ENCODE peak calls at places on chromosome 2, in nine cellular contexts. V is A549, Z is GM13977, F is LNCaP clone FGC, A is EL, P is psoas muscle, B is endothelial cell, Q is SJSA1, R is mesenteric fat pad. T is an unnamed sample.

GRCh38 chr2:88755836-88756235 is 64.4 kb downstream of the RPIA start:
- DNase-seq in F (no peak), V (no peak), B (no peak), A (no peak), R (no peak), Z (no peak), P (no peak), Q (no peak), T (no peak)

GRCh38 chr2:67828066-67828465 is 234.7 kb downstream of the C1D start:
- DNase-seq in F (no peak), Z (no peak), R (no peak), V (no peak), P (no peak), B (no peak), Q (no peak), A (no peak), T (no peak)

GRCh38 chr2:104939570-104940235 is 85.8 kb downstream of the POU3F3 start:
- DNase-seq in P (no peak), V (no peak), A (no peak), B (no peak), R (no peak), Q (no peak), Z (no peak), F (no peak), T (no peak)

GRCh38 chr2:437772-438393 is 150.0 kb upstream of the ALKAL2 start:
- DNase-seq in A (no peak), F (no peak), R (no peak), B (no peak), Q (no peak), P (no peak), Z (peak), V (no peak), T (no peak)

GRCh38 chr2:58107803-58108710 is 61.5 kb downstream of the VRK2 start:
- DNase-seq in F (no peak), A (peak), P (no peak), V (peak), B (no peak), Q (peak), Z (no peak), R (no peak), T (peak)

GRCh38 chr2:202815548-202816420 is 55.8 kb downstream of the ICA1L start:
- DNase-seq in P (no peak), Z (no peak), V (no peak), F (no peak), B (no peak), R (no peak), Q (no peak), A (peak), T (no peak)

GRCh38 chr2:23412556-23413155 is 27.7 kb downstream of the KLHL29 start:
- DNase-seq in R (no peak), V (no peak), B (no peak), Z (no peak), F (no peak), A (peak), Q (peak), P (no peak), T (no peak)

GRCh38 chr2:183543731-183544130 is 419.5 kb downstream of the NUP35 start:
- DNase-seq in R (no peak), V (no peak), A (peak), Q (no peak), F (no peak), B (no peak), P (no peak), Z (peak), T (no peak)

GRCh38 chr2:239157269-239157668 is 243.6 kb downstream of the HDAC4 start:
- DNase-seq in P (peak), A (no peak), R (peak), Q (no peak), B (no peak), V (no peak), F (peak), Z (no peak), T (no peak)

GRCh38 chr2:17851731-17852585 is 26.5 kb upstream of the KCNS3 start:
- DNase-seq in A (peak), Z (peak), P (peak), R (no peak), V (peak), B (peak), Q (peak), F (no peak), T (peak)

GRCh38 chr2:174664084-174664759 is 66.6 kb upstream of the WIPF1 start:
- DNase-seq in P (no peak), V (no peak), F (no peak), R (no peak), Q (peak), Z (no peak), B (no peak), A (peak), T (no peak)

GRCh38 chr2:12787891-12788783 is 71.4 kb downstream of the TRIB2 start:
- DNase-seq in F (no peak), R (no peak), Q (peak), P (no peak), V (no peak), A (peak), Z (no peak), B (no peak), T (no peak)

GRCh38 chr2:150046211-150046610 is 441.3 kb downstream of the RND3 start:
- DNase-seq in Q (peak), B (no peak), A (peak), Z (no peak), V (no peak), R (no peak), F (no peak), P (no peak), T (no peak)

GRCh38 chr2:135709992-135710391 is 31.7 kb upstream of the UBXN4 start:
- DNase-seq in P (peak), B (peak), R (no peak), Z (peak), Q (peak), F (no peak), A (peak), V (peak), T (peak)

GRCh38 chr2:223057545-223057944 is 5.6 kb downstream of the KCNE4 start:
- DNase-seq in B (no peak), P (no peak), A (no peak), R (no peak), V (no peak), Z (no peak), Q (no peak), F (no peak), T (no peak)

GRCh38 chr2:21256006-21256405 is 132.2 kb downstream of the TDRD15 start:
- DNase-seq in Z (no peak), Q (no peak), F (no peak), B (peak), P (no peak), R (no peak), A (no peak), V (no peak), T (no peak)

GRCh38 chr2:125456851-125457250 is 1199.1 kb upstream of the GYPC start:
- DNase-seq in A (no peak), Z (no peak), P (no peak), Q (no peak), B (no peak), R (no peak), V (no peak), F (no peak), T (no peak)

T was measured in HCT116.